ENCODE peak calls at places on chromosomes 7 and 10, in eight cellular contexts. L, M, X, W, G, K, E and V are unnamed samples.

GRCh38 chr7:27183682-27184341 is 1.2 kb downstream of the HOXA11 start:
- DNase-seq in L (no peak), M (no peak), X (no peak), W (peak), G (peak), K (no peak), E (no peak), V (no peak)

GRCh38 chr10:69847883-69848282 is 46.2 kb downstream of the COL13A1 start:
- DNase-seq in L (no peak), M (no peak), X (no peak), W (no peak), G (no peak), K (no peak), E (no peak), V (no peak)

GRCh38 chr10:16441106-16441850 is 4.5 kb downstream of the PTER start:
- DNase-seq in L (no peak), M (no peak), X (no peak), W (no peak), G (no peak), K (peak), E (no peak), V (no peak)

GRCh38 chr10:123637326-123637880 is 28.8 kb upstream of the GPR26 start:
- DNase-seq in L (no peak), M (no peak), X (peak), W (no peak), G (no peak), K (no peak), E (no peak), V (no peak)

GRCh38 chr10:117441366-117441765 is 66.1 kb upstream of the PDZD8 start:
- DNase-seq in L (no peak), M (no peak), X (no peak), W (no peak), G (no peak), K (no peak), E (no peak), V (no peak)

GRCh38 chr7:156612930-156613329 is 27.6 kb upstream of the RNF32 start:
- DNase-seq in L (peak), M (peak), X (no peak), W (no peak), G (no peak), K (no peak), E (peak), V (no peak)

GRCh38 chr10:80094236-80094635 is 15.8 kb downstream of the TMEM254 start:
- DNase-seq in L (no peak), M (no peak), X (no peak), W (no peak), G (no peak), K (no peak), E (no peak), V (no peak)

GRCh38 chr7:84510501-84510900 is 315.9 kb upstream of the SEMA3A start:
- DNase-seq in L (no peak), M (no peak), X (no peak), W (no peak), G (no peak), K (peak), E (no peak), V (no peak)

GRCh38 chr10:29949411-29950011 is 109.9 kb downstream of the JCAD start:
- DNase-seq in L (no peak), M (no peak), X (peak), W (no peak), G (no peak), K (peak), E (no peak), V (peak)

GRCh38 chr7:93016085-93016471 is 101.7 kb downstream of the SAMD9 start:
- DNase-seq in L (no peak), M (no peak), X (no peak), W (no peak), G (no peak), K (peak), E (no peak), V (peak)

GRCh38 chr10:103951942-103952341 is 15.0 kb upstream of the SLK start:
- DNase-seq in L (no peak), M (no peak), X (no peak), W (no peak), G (no peak), K (no peak), E (no peak), V (no peak)

GRCh38 chr7:28125381-28126046 is 55.1 kb downstream of the JAZF1 start:
- DNase-seq in L (no peak), M (no peak), X (no peak), W (no peak), G (no peak), K (peak), E (no peak), V (no peak)

GRCh38 chr10:3424102-3424803 is 251.7 kb upstream of the PITRM1 start:
- DNase-seq in L (no peak), M (no peak), X (no peak), W (peak), G (no peak), K (peak), E (no peak), V (no peak)

GRCh38 chr10:18417950-18418527 is 233.3 kb downstream of the NSUN6 start:
- DNase-seq in L (no peak), M (no peak), X (no peak), W (no peak), G (no peak), K (no peak), E (no peak), V (no peak)

GRCh38 chr10:23474081-23474480 is 35.2 kb downstream of the OTUD1 start:
- DNase-seq in L (no peak), M (no peak), X (no peak), W (no peak), G (no peak), K (no peak), E (no peak), V (no peak)

GRCh38 chr7:7686806-7687205 is 31.6 kb downstream of the RPA3 start:
- DNase-seq in L (no peak), M (no peak), X (no peak), W (no peak), G (no peak), K (peak), E (no peak), V (no peak)

GRCh38 chr10:30282226-30282625 is 66.9 kb downstream of the MTPAP start:
- DNase-seq in L (no peak), M (no peak), X (no peak), W (no peak), G (no peak), K (no peak), E (no peak), V (no peak)

GRCh38 chr10:22597142-22597541 is 117.2 kb downstream of the PIP4K2A start:
- DNase-seq in L (no peak), M (peak), X (no peak), W (peak), G (no peak), K (peak), E (no peak), V (no peak)

GRCh38 chr7:80312139-80312661 is 177.6 kb downstream of the GNAI1 start:
- DNase-seq in L (no peak), M (peak), X (no peak), W (peak), G (no peak), K (peak), E (no peak), V (no peak)

GRCh38 chr7:32167815-32168214 is 97.6 kb upstream of the PDE1C start:
- DNase-seq in L (no peak), M (no peak), X (no peak), W (no peak), G (no peak), K (no peak), E (no peak), V (no peak)

GRCh38 chr7:4797858-4798705 is 22.7 kb downstream of the AP5Z1 start:
- DNase-seq in L (peak), M (peak), X (no peak), W (no peak), G (peak), K (peak), E (peak), V (no peak)

GRCh38 chr10:4086041-4086886 is 301.3 kb upstream of the KLF6 start:
- DNase-seq in L (no peak), M (no peak), X (no peak), W (no peak), G (no peak), K (peak), E (no peak), V (no peak)

GRCh38 chr7:130114776-130115175 is 44.4 kb downstream of the KLHDC10 start:
- DNase-seq in L (no peak), M (no peak), X (no peak), W (no peak), G (no peak), K (no peak), E (no peak), V (no peak)

GRCh38 chr10:108877130-108877529 is 1046.2 kb downstream of the XPNPEP1 start:
- DNase-seq in L (no peak), M (no peak), X (no peak), W (no peak), G (no peak), K (peak), E (no peak), V (no peak)

GRCh38 chr7:36161996-36162395 is 8.9 kb downstream of the EEPD1 start:
- DNase-seq in L (no peak), M (no peak), X (no peak), W (no peak), G (no peak), K (no peak), E (no peak), V (peak)

GRCh38 chr7:125074141-125074540 is 144.5 kb upstream of the POT1 start:
- DNase-seq in L (no peak), M (no peak), X (no peak), W (peak), G (no peak), K (no peak), E (no peak), V (no peak)

GRCh38 chr7:26292768-26293560 is 1.3 kb downstream of the SNX10 start:
- DNase-seq in L (no peak), M (no peak), X (no peak), W (peak), G (no peak), K (no peak), E (no peak), V (no peak)

GRCh38 chr10:116080553-116080952 is 192.5 kb downstream of the GFRA1 start:
- DNase-seq in L (no peak), M (no peak), X (peak), W (no peak), G (no peak), K (peak), E (no peak), V (no peak)

GRCh38 chr10:96501985-96502384 is 11.7 kb downstream of the TLL2 start:
- DNase-seq in L (no peak), M (no peak), X (no peak), W (no peak), G (no peak), K (no peak), E (no peak), V (no peak)

GRCh38 chr7:136514776-136515175 is 353.7 kb upstream of the CHRM2 start:
- DNase-seq in L (no peak), M (no peak), X (no peak), W (no peak), G (peak), K (no peak), E (no peak), V (no peak)

GRCh38 chr7:108805808-108806397 is 236.2 kb downstream of the DNAJB9 start:
- DNase-seq in L (no peak), M (no peak), X (no peak), W (peak), G (peak), K (peak), E (no peak), V (no peak)

GRCh38 chr7:16982640-16983103 is 100.9 kb upstream of the AGR3 start:
- DNase-seq in L (no peak), M (peak), X (no peak), W (peak), G (peak), K (peak), E (peak), V (peak)

GRCh38 chr10:103776878-103777591 is 78.3 kb downstream of the SH3PXD2A start:
- DNase-seq in L (no peak), M (no peak), X (no peak), W (no peak), G (no peak), K (no peak), E (no peak), V (no peak)

GRCh38 chr10:85741626-85742300 is 624.8 kb downstream of the GRID1 start:
- DNase-seq in L (no peak), M (peak), X (no peak), W (no peak), G (no peak), K (no peak), E (no peak), V (no peak)

GRCh38 chr10:80199828-80200227 is 5.5 kb downstream of the ANXA11 start:
- DNase-seq in L (no peak), M (no peak), X (no peak), W (no peak), G (no peak), K (peak), E (no peak), V (peak)